ENCODE peak calls at places on chromosome 5, in seven cellular contexts. Y is HCT116, G is SK-N-SH, D is H1, S is HepG2, B is GM12878, O is K562. W is an unnamed sample.

GRCh38 chr5:155085282-155085990 is 71.9 kb downstream of the KIF4B start:
- DNase-seq in Y (no peak), G (no peak), D (no peak), S (no peak), B (no peak), O (no peak), W (peak)

GRCh38 chr5:59873113-59873512 is 20.4 kb downstream of the PDE4D start:
- DNase-seq in Y (no peak), G (no peak), D (no peak), S (no peak), B (no peak), O (no peak), W (no peak)

GRCh38 chr5:177367323-177367848 is 9.7 kb downstream of the RGS14 start:
- DNase-seq in Y (no peak), G (no peak), D (no peak), S (no peak), B (no peak), O (no peak), W (no peak)

GRCh38 chr5:50606179-50606578 is 60.3 kb upstream of the PARP8 start:
- DNase-seq in Y (no peak), G (no peak), D (no peak), S (no peak), B (peak), O (no peak), W (no peak)

GRCh38 chr5:161471551-161471950 is 75.0 kb downstream of the GABRB2 start:
- DNase-seq in Y (no peak), G (no peak), D (no peak), S (no peak), B (no peak), O (no peak), W (no peak)

GRCh38 chr5:90473321-90474234 is 993 bp downstream of the MBLAC2 start:
- DNase-seq in Y (no peak), G (peak), D (peak), S (peak), B (no peak), O (peak), W (peak)

GRCh38 chr5:68033961-68034581 is 181.5 kb upstream of the PIK3R1 start:
- DNase-seq in Y (no peak), G (no peak), D (no peak), S (no peak), B (no peak), O (no peak), W (peak)

GRCh38 chr5:176596689-176597416 is 13.1 kb downstream of the GPRIN1 start:
- DNase-seq in Y (no peak), G (no peak), D (peak), S (no peak), B (no peak), O (no peak), W (no peak)

GRCh38 chr5:103041071-103041676 is 78.8 kb downstream of the GIN1 start:
- DNase-seq in Y (peak), G (peak), D (no peak), S (peak), B (no peak), O (no peak), W (peak)
- TF ChIP-seq JUND in Y (no peak), G (no peak), D (no peak), S (no peak), B (no peak), O (no peak), W (no peak)

DNA sequence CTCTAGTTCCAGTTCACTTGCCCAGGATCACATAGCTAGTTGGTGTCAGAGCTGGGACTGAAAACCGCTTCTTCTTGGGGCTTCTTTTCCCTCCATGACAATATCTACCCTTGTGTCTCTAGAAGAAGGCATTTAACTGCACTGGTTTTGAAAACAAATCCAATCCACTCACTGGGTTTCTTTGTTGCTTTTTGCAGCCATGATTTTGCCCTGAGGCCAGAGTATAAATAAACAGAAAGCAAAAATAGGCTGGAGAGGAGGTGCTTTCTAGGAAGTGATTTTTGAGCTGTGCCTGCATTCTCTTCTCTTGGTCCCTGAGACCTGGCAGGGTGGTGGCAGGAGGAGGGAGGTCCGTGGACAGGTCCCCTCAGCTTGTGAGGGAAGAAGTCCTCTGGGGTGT is 6.9 kb upstream of the TRIO start:
- DNase-seq in Y (no peak), G (no peak), D (no peak), S (no peak), B (no peak), O (no peak), W (no peak)
- TF ChIP-seq JUND in Y (no peak), G (no peak), D (no peak), S (no peak), B (no peak), O (no peak), W (no peak)

GRCh38 chr5:73278693-73279092 is 105.7 kb downstream of the TMEM174 start:
- DNase-seq in Y (no peak), G (no peak), D (no peak), S (peak), B (no peak), O (no peak), W (no peak)
- TF ChIP-seq JUND in Y (no peak), G (no peak), D (no peak), S (no peak), B (no peak), O (no peak), W (no peak)

GRCh38 chr5:169157064-169157463 is 143.9 kb downstream of the SLIT3 start:
- DNase-seq in Y (no peak), G (no peak), D (no peak), S (no peak), B (no peak), O (no peak), W (no peak)

GRCh38 chr5:169162407-169162806 is 138.5 kb downstream of the SLIT3 start:
- DNase-seq in Y (no peak), G (peak), D (no peak), S (no peak), B (no peak), O (no peak), W (no peak)

GRCh38 chr5:169161022-169161680 is 139.8 kb downstream of the SLIT3 start:
- DNase-seq in Y (no peak), G (peak), D (no peak), S (no peak), B (no peak), O (no peak), W (no peak)

GRCh38 chr5:169158764-169159163 is 142.2 kb downstream of the SLIT3 start:
- DNase-seq in Y (no peak), G (no peak), D (no peak), S (no peak), B (no peak), O (no peak), W (no peak)

GRCh38 chr5:169160405-169160901 is 140.5 kb downstream of the SLIT3 start:
- DNase-seq in Y (no peak), G (no peak), D (no peak), S (no peak), B (no peak), O (no peak), W (no peak)
- TF ChIP-seq JUND in Y (no peak), G (peak), D (no peak), S (no peak), B (no peak), O (no peak), W (no peak)

DNA sequence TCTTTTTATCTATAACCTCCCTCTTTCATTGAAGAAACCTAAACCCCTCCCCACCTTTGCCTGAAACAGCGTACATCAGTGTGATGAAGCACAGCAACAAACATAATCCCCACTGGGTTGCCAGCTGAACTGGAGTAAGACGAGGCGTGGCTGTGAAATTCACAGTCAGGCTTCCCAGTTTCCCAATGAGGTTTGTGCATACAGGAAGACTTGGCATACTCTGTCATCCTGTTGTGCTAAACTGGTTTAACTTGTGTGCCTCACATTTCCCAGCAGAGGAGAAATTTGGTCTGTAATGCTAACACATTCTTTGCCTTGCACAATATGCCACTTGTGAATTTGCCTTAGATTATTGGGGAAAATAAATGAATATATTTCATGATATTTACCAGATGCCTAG is 121.5 kb downstream of the SV2C start:
- DNase-seq in Y (no peak), G (no peak), D (no peak), S (no peak), B (no peak), O (no peak), W (peak)
- TF ChIP-seq JUND in Y (no peak), G (no peak), D (no peak), S (no peak), B (no peak), O (no peak), W (no peak)

GRCh38 chr5:6886866-6887265 is 173.6 kb downstream of the TENT4A start:
- DNase-seq in Y (no peak), G (no peak), D (no peak), S (no peak), B (no peak), O (no peak), W (no peak)

GRCh38 chr5:6885581-6885980 is 172.3 kb downstream of the TENT4A start:
- DNase-seq in Y (no peak), G (no peak), D (no peak), S (no peak), B (no peak), O (no peak), W (no peak)

DNA sequence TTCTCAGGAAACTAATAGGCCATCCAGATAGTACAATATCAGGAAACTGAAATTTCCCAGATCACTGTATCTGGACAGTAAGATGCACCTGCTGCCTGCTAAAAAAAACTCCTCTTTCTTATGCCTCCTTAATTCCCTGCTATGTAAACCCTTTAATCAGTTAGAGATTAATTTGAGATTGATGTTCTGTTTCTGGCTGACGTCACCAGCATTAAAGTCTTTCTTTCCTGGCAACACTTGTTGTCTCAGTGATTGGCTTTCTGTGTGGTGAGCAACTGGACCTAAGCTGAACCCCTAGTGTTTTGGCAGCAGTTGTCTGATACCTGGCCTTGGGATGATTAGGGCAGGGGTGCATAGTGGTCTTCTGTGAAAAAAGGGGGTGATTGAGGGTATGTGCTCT is 175.8 kb downstream of the TENT4A start:
- DNase-seq in Y (no peak), G (no peak), D (no peak), S (no peak), B (no peak), O (no peak), W (no peak)
- TF ChIP-seq JUND in Y (no peak), G (no peak), D (no peak), S (no peak), B (no peak), O (no peak), W (no peak)

GRCh38 chr5:76606665-76607064 is 16.5 kb downstream of the F2RL2 start:
- DNase-seq in Y (no peak), G (no peak), D (no peak), S (no peak), B (no peak), O (no peak), W (no peak)

GRCh38 chr5:76608833-76609232 is 14.4 kb downstream of the F2RL2 start:
- DNase-seq in Y (peak), G (no peak), D (no peak), S (no peak), B (no peak), O (peak), W (no peak)

GRCh38 chr5:76604838-76605237 is 18.4 kb downstream of the F2RL2 start:
- DNase-seq in Y (no peak), G (no peak), D (no peak), S (peak), B (no peak), O (no peak), W (no peak)

GRCh38 chr5:76610196-76610595 is 13.0 kb downstream of the F2RL2 start:
- DNase-seq in Y (no peak), G (no peak), D (no peak), S (no peak), B (no peak), O (no peak), W (no peak)

GRCh38 chr5:76607353-76607871 is 15.8 kb downstream of the F2RL2 start:
- DNase-seq in Y (no peak), G (no peak), D (no peak), S (no peak), B (no peak), O (no peak), W (no peak)
- TF ChIP-seq JUND in Y (no peak), G (no peak), D (no peak), S (no peak), B (no peak), O (no peak), W (no peak)